ENCODE peak calls at places on chromosomes 4 and X, in ten cellular contexts. Y, V, L, D, F, H, Z, N, Q and S are unnamed samples.

GRCh38 chr4:106315476-106315967 is 487 bp downstream of the TBCK start:
- DNase-seq in Y (no peak), V (no peak), L (no peak), D (no peak), F (no peak), H (no peak), Z (no peak), N (no peak), Q (peak; percentile 57), S (no peak)

GRCh38 chrX:22366166-22366702 is 93.5 kb downstream of the CBLL2 start:
- DNase-seq in Y (no peak), V (no peak), L (no peak), D (no peak), F (no peak), H (no peak), Z (no peak), N (no peak), Q (no peak), S (no peak)

GRCh38 chr4:17285747-17286146 is 226.1 kb downstream of the QDPR start:
- DNase-seq in Y (no peak), V (no peak), L (no peak), D (no peak), F (no peak), H (no peak), Z (no peak), N (no peak), Q (peak; percentile 16), S (no peak)

GRCh38 chr4:112916868-112917267 is 132.6 kb upstream of the ANK2 start:
- DNase-seq in Y (no peak), V (no peak), L (no peak), D (no peak), F (no peak), H (no peak), Z (no peak), N (no peak), Q (no peak), S (no peak)

GRCh38 chrX:131734621-131735020 is 190.7 kb downstream of the OR13H1 start:
- DNase-seq in Y (peak; percentile 87), V (peak; percentile 73), L (no peak), D (no peak), F (no peak), H (no peak), Z (no peak), N (no peak), Q (no peak), S (peak; percentile 81)

GRCh38 chrX:50618788-50619558 is 148.3 kb upstream of the DGKK start:
- DNase-seq in Y (no peak), V (no peak), L (no peak), D (no peak), F (no peak), H (no peak), Z (no peak), N (no peak), Q (no peak), S (no peak)

GRCh38 chrX:39869846-39870601 is 227.7 kb downstream of the BCOR start:
- DNase-seq in Y (no peak), V (no peak), L (no peak), D (no peak), F (no peak), H (no peak), Z (no peak), N (no peak), Q (peak; percentile 78), S (peak; percentile 28)

GRCh38 chr4:124711469-124712416 is 789 bp downstream of the ANKRD50 start:
- DNase-seq in Y (peak; percentile 55), V (no peak), L (peak; percentile 41), D (peak; percentile 85), F (no peak), H (peak; percentile 61), Z (peak; percentile 14), N (no peak), Q (peak; percentile 80), S (no peak)

GRCh38 chr4:109994415-109994827 is 81.7 kb downstream of the EGF start:
- DNase-seq in Y (no peak), V (no peak), L (no peak), D (no peak), F (no peak), H (no peak), Z (no peak), N (no peak), Q (no peak), S (no peak)

GRCh38 chrX:150364347-150365050 is 1.4 kb downstream of the MAMLD1 start:
- DNase-seq in Y (no peak), V (no peak), L (no peak), D (no peak), F (peak; percentile 82), H (no peak), Z (peak; percentile 14), N (peak; percentile 86), Q (peak; percentile 46), S (peak; percentile 82)

GRCh38 chr4:121706595-121707021 is 9.8 kb upstream of the ANXA5 start:
- DNase-seq in Y (no peak), V (no peak), L (no peak), D (no peak), F (no peak), H (no peak), Z (no peak), N (no peak), Q (peak; percentile 76), S (no peak)

GRCh38 chrX:71098302-71098701 is 2.7 kb downstream of the FOXO4 start:
- DNase-seq in Y (peak; percentile 60), V (peak; percentile 48), L (peak; percentile 15), D (no peak), F (peak; percentile 90), H (no peak), Z (peak; percentile 42), N (no peak), Q (peak; percentile 86), S (no peak)

GRCh38 chr4:7244343-7244680 is 52.0 kb downstream of the SORCS2 start:
- DNase-seq in Y (no peak), V (no peak), L (no peak), D (no peak), F (no peak), H (no peak), Z (no peak), N (no peak), Q (no peak), S (no peak)

GRCh38 chrX:118823263-118824172 is at the start of gene ZCCHC12:
- DNase-seq in Y (peak; percentile 45), V (peak; percentile 67), L (peak; percentile 27), D (no peak), F (peak; percentile 80), H (no peak), Z (no peak), N (no peak), Q (peak; percentile 85), S (peak; percentile 87)

DNA sequence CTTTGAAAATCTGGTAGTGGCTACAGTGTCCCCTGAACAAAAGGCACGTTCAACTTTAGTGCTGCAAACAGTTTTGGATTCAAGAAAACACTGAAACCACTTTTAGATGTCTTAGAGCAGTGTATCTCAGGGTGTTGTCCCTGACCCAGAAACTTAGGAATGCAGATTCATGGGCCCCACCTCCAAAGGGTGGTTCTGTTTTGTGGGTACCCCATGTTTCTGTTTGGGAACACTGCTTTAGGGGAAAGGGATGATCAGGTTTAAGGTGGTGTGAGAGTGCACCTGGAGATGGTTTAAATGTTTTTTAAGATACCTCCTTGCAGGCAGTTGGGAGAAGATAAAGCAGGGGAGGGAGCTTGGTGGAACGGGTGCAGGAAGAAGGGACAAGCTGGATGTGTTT is 55.6 kb downstream of the JADE1 start:
- DNase-seq in Y (no peak), V (no peak), L (no peak), D (no peak), F (no peak), H (no peak), Z (no peak), N (no peak), Q (no peak), S (no peak)
- TF ChIP-seq POLR2A in Y (no peak), V (no peak), L (no peak), D (no peak), F (no peak), H (no peak), Z (no peak), N (no peak), Q (no peak), S (no peak)

GRCh38 chrX:5397409-5397808 is 831.3 kb downstream of the NLGN4X start:
- DNase-seq in Y (no peak), V (no peak), L (no peak), D (no peak), F (no peak), H (no peak), Z (no peak), N (no peak), Q (no peak), S (no peak)

GRCh38 chrX:5402461-5402860 is 826.2 kb downstream of the NLGN4X start:
- DNase-seq in Y (no peak), V (no peak), L (no peak), D (no peak), F (no peak), H (no peak), Z (no peak), N (no peak), Q (no peak), S (no peak)

GRCh38 chrX:5399403-5399802 is 829.3 kb downstream of the NLGN4X start:
- DNase-seq in Y (no peak), V (no peak), L (no peak), D (no peak), F (no peak), H (no peak), Z (no peak), N (no peak), Q (no peak), S (no peak)
- H3K4me3 ChIP-seq in Y (no peak overlapping the region), V (no peak overlapping the region), L (no peak overlapping the region), D (no peak overlapping the region), F (no peak overlapping the region), H (no peak overlapping the region), Z (no peak overlapping the region), N (no peak overlapping the region), Q (no peak overlapping the region), S (no peak overlapping the region)

GRCh38 chr4:1872918-1873269 is 1.7 kb downstream of the NSD2 start:
- DNase-seq in Y (no peak), V (no peak), L (no peak), D (no peak), F (no peak), H (no peak), Z (no peak), N (no peak), Q (peak; percentile 65), S (no peak)
- TF ChIP-seq POLR2A in Y (no peak), V (no peak), L (no peak), D (no peak), F (no peak), H (no peak), Z (no peak), N (no peak), Q (no peak), S (no peak)

GRCh38 chrX:41108007-41108683 is 22.9 kb downstream of the USP9X start:
- DNase-seq in Y (no peak), V (no peak), L (no peak), D (no peak), F (no peak), H (no peak), Z (no peak), N (no peak), Q (no peak), S (no peak)

GRCh38 chrX:41110801-41111625 is 25.8 kb downstream of the USP9X start:
- DNase-seq in Y (no peak), V (no peak), L (no peak), D (no peak), F (no peak), H (no peak), Z (no peak), N (no peak), Q (peak; percentile 3), S (no peak)

GRCh38 chrX:41105005-41105404 is 19.8 kb downstream of the USP9X start:
- DNase-seq in Y (no peak), V (no peak), L (no peak), D (no peak), F (no peak), H (no peak), Z (no peak), N (no peak), Q (no peak), S (no peak)

GRCh38 chrX:41108684-41109205 is 23.5 kb downstream of the USP9X start:
- DNase-seq in Y (no peak), V (no peak), L (no peak), D (no peak), F (no peak), H (no peak), Z (no peak), N (no peak), Q (no peak), S (no peak)
- H3K4me3 ChIP-seq in Y (no peak overlapping the region), V (no peak overlapping the region), L (no peak overlapping the region), D (no peak overlapping the region), F (no peak overlapping the region), H (no peak overlapping the region), Z (no peak overlapping the region), N (no peak overlapping the region), Q (no peak overlapping the region), S (no peak overlapping the region)